ENCODE peak calls at places on chromosomes 7 and 10, in six cellular contexts. O is ovary, H is body of pancreas, U is NB4, F is GM20000, Q is IMR-90. X is an unnamed sample.

GRCh38 chr7:157717211-157718174 is 380.7 kb downstream of the DNAJB6 start:
- DNase-seq in O (no peak), H (no peak), U (no peak), F (no peak), Q (no peak), X (no peak)

GRCh38 chr10:21493841-21494220 is 31.7 kb downstream of the SKIDA1 start:
- DNase-seq in O (peak; percentile 26), H (no peak), U (peak; percentile 48), F (peak; percentile 18), Q (no peak), X (no peak)

GRCh38 chr10:22022257-22023051 is 18.9 kb upstream of the DNAJC1 start:
- DNase-seq in O (no peak), H (peak; percentile 9), U (peak; percentile 8), F (no peak), Q (no peak), X (no peak)

GRCh38 chr7:85564861-85565630 is 378.2 kb upstream of the SEMA3D start:
- DNase-seq in O (no peak), H (no peak), U (no peak), F (no peak), Q (peak; percentile 12), X (no peak)

GRCh38 chr7:135282621-135283295 is 49.1 kb downstream of the STRA8 start:
- DNase-seq in O (no peak), H (no peak), U (no peak), F (no peak), Q (no peak), X (no peak)

GRCh38 chr10:130351466-130352290 is 215.5 kb downstream of the GLRX3 start:
- DNase-seq in O (no peak), H (no peak), U (no peak), F (no peak), Q (no peak), X (no peak)

GRCh38 chr10:32180354-32181280 is 124.4 kb upstream of the KIF5B start:
- DNase-seq in O (no peak), H (peak; percentile 16), U (no peak), F (no peak), Q (no peak), X (no peak)

GRCh38 chr10:110843031-110843430 is 28.7 kb upstream of the PDCD4 start:
- DNase-seq in O (no peak), H (no peak), U (peak; percentile 95), F (peak; percentile 78), Q (no peak), X (no peak)

GRCh38 chr7:79933144-79933543 is 201.5 kb upstream of the GNAI1 start:
- DNase-seq in O (no peak), H (no peak), U (no peak), F (no peak), Q (peak; percentile 89), X (no peak)

GRCh38 chr7:128453836-128454804 is 1.6 kb upstream of the HILPDA start:
- DNase-seq in O (peak; percentile 91), H (peak; percentile 90), U (no peak), F (no peak), Q (peak; percentile 82), X (peak; percentile 47)

GRCh38 chr10:43843331-43844101 is 194.8 kb upstream of the ZNF32 start:
- DNase-seq in O (no peak), H (peak; percentile 30), U (peak; percentile 18), F (no peak), Q (peak; percentile 86), X (no peak)

GRCh38 chr10:16521311-16522016 is at the start of gene C1QL3:
- DNase-seq in O (peak; percentile 13), H (peak; percentile 16), U (no peak), F (peak; percentile 68), Q (peak; percentile 21), X (peak; percentile 22)

GRCh38 chr7:100044719-100045118 is 4.9 kb upstream of the ZSCAN21 start:
- DNase-seq in O (no peak), H (peak; percentile 62), U (no peak), F (peak; percentile 30), Q (no peak), X (no peak)

GRCh38 chr10:79387466-79387973 is 40.3 kb downstream of the PPIF start:
- DNase-seq in O (no peak), H (no peak), U (no peak), F (no peak), Q (no peak), X (no peak)

GRCh38 chr7:46970131-46970430 is 611.8 kb downstream of the TNS3 start:
- DNase-seq in O (no peak), H (no peak), U (no peak), F (no peak), Q (no peak), X (no peak)

GRCh38 chr7:156892086-156892800 is 740 bp downstream of the LMBR1 start:
- DNase-seq in O (peak; percentile 74), H (peak; percentile 53), U (peak; percentile 87), F (peak; percentile 80), Q (no peak), X (peak; percentile 43)

GRCh38 chr10:30433286-30433778 is 652 bp upstream of the MAP3K8 start:
- DNase-seq in O (peak; percentile 76), H (peak; percentile 84), U (peak; percentile 70), F (peak; percentile 23), Q (peak; percentile 67), X (peak; percentile 65)

GRCh38 chr7:15920953-15921352 is 234.5 kb upstream of the MEOX2 start:
- DNase-seq in O (no peak), H (no peak), U (no peak), F (no peak), Q (no peak), X (no peak)

GRCh38 chr10:11290156-11290890 is 272.7 kb downstream of the CELF2 start:
- DNase-seq in O (no peak), H (no peak), U (no peak), F (no peak), Q (no peak), X (no peak)

GRCh38 chr10:11284291-11285085 is 266.8 kb downstream of the CELF2 start:
- DNase-seq in O (no peak), H (no peak), U (no peak), F (no peak), Q (no peak), X (no peak)

GRCh38 chr10:11285171-11285570 is 267.5 kb downstream of the CELF2 start:
- DNase-seq in O (no peak), H (no peak), U (no peak), F (no peak), Q (no peak), X (no peak)

GRCh38 chr10:11286261-11286989 is 268.8 kb downstream of the CELF2 start:
- DNase-seq in O (no peak), H (no peak), U (no peak), F (peak; percentile 73), Q (no peak), X (no peak)

GRCh38 chr10:11288302-11288701 is 270.6 kb downstream of the CELF2 start:
- DNase-seq in O (no peak), H (no peak), U (no peak), F (no peak), Q (no peak), X (no peak)
- TF ChIP-seq CTCF in O (no peak), H (no peak), U (no peak), F (no peak), Q (no peak), X (no peak)

GRCh38 chr10:63798599-63799498 is 277.6 kb downstream of the REEP3 start:
- DNase-seq in O (peak; percentile 54), H (peak; percentile 77), U (no peak), F (no peak), Q (peak; percentile 78), X (no peak)
- TF ChIP-seq CTCF in O (no peak), H (no peak), U (no peak), F (no peak), Q (no peak), X (no peak)

DNA sequence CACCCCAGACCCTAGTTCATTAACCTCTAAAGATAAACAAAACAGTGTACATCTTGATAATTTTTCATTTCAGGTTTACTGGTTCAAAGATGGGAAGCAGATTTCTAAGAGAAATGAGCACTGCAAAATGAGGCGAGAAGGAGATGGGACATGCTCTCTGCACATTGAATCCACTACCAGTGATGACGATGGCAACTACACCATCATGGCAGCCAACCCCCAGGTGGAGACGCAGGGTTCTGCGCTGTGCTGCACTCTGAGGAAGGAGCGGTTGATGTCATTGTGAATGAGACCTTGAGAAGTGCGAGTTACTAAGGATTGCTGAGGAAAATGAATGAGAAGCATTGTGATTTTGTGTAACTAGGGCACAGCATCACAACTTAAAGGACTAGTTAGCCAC is 37.6 kb downstream of the ATOH7 start:
- DNase-seq in O (no peak), H (no peak), U (no peak), F (no peak), Q (no peak), X (no peak)
- TF ChIP-seq CTCF in O (no peak), H (no peak), U (no peak), F (no peak), Q (no peak), X (no peak)

GRCh38 chr10:61835069-61835908 is 66.2 kb upstream of the ARID5B start:
- DNase-seq in O (no peak), H (peak; percentile 57), U (peak; percentile 36), F (peak; percentile 23), Q (peak; percentile 78), X (no peak)
- TF ChIP-seq CTCF in O (no peak), H (peak; percentile 65), U (peak; percentile 25), F (peak; percentile 6), Q (peak; percentile 50), X (peak; percentile 66)

GRCh38 chr7:28748934-28749584 is 209.1 kb downstream of the TRIL start:
- DNase-seq in O (no peak), H (peak; percentile 33), U (peak; percentile 77), F (no peak), Q (peak; percentile 71), X (no peak)
- TF ChIP-seq CTCF in O (no peak), H (no peak), U (no peak), F (no peak), Q (peak; percentile 3), X (no peak)